ENCODE peak calls at places on chromosomes 16 and 17, in eight cellular contexts. P, R, D, O, F, X, J and Z are unnamed samples.

GRCh38 chr17:74860229-74860998 is 729 bp upstream of the GRIN2C start:
- DNase-seq in X (peak; percentile 24), D (no peak), J (no peak), P (no peak), F (no peak), R (no peak), O (no peak), Z (peak; percentile 24)

GRCh38 chr17:61904094-61904710 is 23.6 kb downstream of the INTS2 start:
- DNase-seq in J (no peak), D (no peak), P (no peak), F (no peak), X (no peak), R (no peak), O (no peak), Z (no peak)

GRCh38 chr16:85480727-85481101 is 132.4 kb upstream of the GSE1 start:
- DNase-seq in O (no peak), P (no peak), R (no peak), X (no peak), F (no peak), J (no peak), D (no peak), Z (no peak)

GRCh38 chr17:73365203-73365933 is 53.6 kb upstream of the CDC42EP4 start:
- DNase-seq in R (peak; percentile 60), P (no peak), D (no peak), O (no peak), F (peak; percentile 66), J (no peak), X (peak; percentile 43), Z (no peak)

GRCh38 chr16:77974883-77975282 is 47.5 kb upstream of the CLEC3A start:
- DNase-seq in P (no peak), R (no peak), X (no peak), F (peak; percentile 17), J (no peak), O (no peak), D (no peak), Z (no peak)

GRCh38 chr17:77852666-77853207 is 105.8 kb upstream of the TNRC6C start:
- DNase-seq in X (no peak), R (no peak), F (no peak), P (no peak), O (no peak), D (no peak), J (no peak), Z (no peak)

GRCh38 chr17:44378171-44378705 is 11.2 kb downstream of the ITGA2B start:
- DNase-seq in O (no peak), F (no peak), D (no peak), P (no peak), J (no peak), R (no peak), X (no peak), Z (no peak)

GRCh38 chr17:57972151-57972550 is 15.9 kb downstream of the VEZF1 start:
- DNase-seq in P (no peak), X (no peak), D (peak; percentile 60), J (no peak), O (no peak), F (no peak), R (no peak), Z (no peak)

GRCh38 chr17:30559656-30560055 is 82.4 kb downstream of the GOSR1 start:
- DNase-seq in X (no peak), F (no peak), R (no peak), O (no peak), J (no peak), P (no peak), D (no peak), Z (no peak)

GRCh38 chr17:18261146-18261515 is 669 bp downstream of the MIEF2 start:
- DNase-seq in P (no peak), R (peak; percentile 90), F (peak; percentile 51), D (peak; percentile 94), O (peak; percentile 54), J (no peak), X (peak; percentile 28), Z (peak; percentile 56)

GRCh38 chr17:61253293-61253801 is 146.3 kb upstream of the TBX2 start:
- DNase-seq in J (no peak), O (peak; percentile 35), X (no peak), P (no peak), R (no peak), F (peak; percentile 76), D (no peak), Z (no peak)

GRCh38 chr17:80237386-80237785 is 17.2 kb downstream of the SLC26A11 start:
- DNase-seq in J (no peak), F (no peak), X (no peak), O (no peak), P (no peak), R (peak; percentile 70), D (no peak), Z (no peak)